ENCODE peak calls at places on chromosomes 7 and 10, in five cellular contexts. S is SK-N-SH, F is A549, P is HepG2, A is K562. W is an unnamed sample.

GRCh38 chr7:141231018-141231792 is 157.3 kb downstream of the TMEM178B start:
- DNase-seq in S (peak; percentile 72), F (peak; percentile 19), P (peak; percentile 28), A (peak; percentile 30), W (no peak)

GRCh38 chr10:120983721-120984120 is 132.6 kb downstream of the WDR11 start:
- DNase-seq in S (no peak), F (no peak), P (no peak), A (no peak), W (no peak)

GRCh38 chr7:8549043-8549442 is 115.6 kb downstream of the NXPH1 start:
- DNase-seq in S (no peak), F (no peak), P (no peak), A (no peak), W (no peak)

GRCh38 chr10:29980084-29980483 is 79.3 kb downstream of the JCAD start:
- DNase-seq in S (no peak), F (no peak), P (no peak), A (no peak), W (no peak)

GRCh38 chr10:79490400-79491081 is 21.8 kb upstream of the EIF5AL1 start:
- DNase-seq in S (no peak), F (no peak), P (no peak), A (no peak), W (no peak)

GRCh38 chr10:74118794-74119193 is 31.8 kb downstream of the AP3M1 start:
- DNase-seq in S (no peak), F (peak; percentile 21), P (no peak), A (no peak), W (no peak)

GRCh38 chr10:60967854-60968484 is 24.0 kb upstream of the RHOBTB1 start:
- DNase-seq in S (no peak), F (no peak), P (no peak), A (peak; percentile 58), W (no peak)

GRCh38 chr10:90326498-90327267 is 531.2 kb downstream of the HTR7 start:
- DNase-seq in S (no peak), F (no peak), P (no peak), A (no peak), W (no peak)

GRCh38 chr7:148238926-148239325 is 351.6 kb upstream of the C7orf33 start:
- DNase-seq in S (no peak), F (no peak), P (no peak), A (no peak), W (no peak)

GRCh38 chr10:96699613-96700012 is 20.7 kb downstream of the PIK3AP1 start:
- DNase-seq in S (no peak), F (no peak), P (no peak), A (no peak), W (no peak)

GRCh38 chr10:22852712-22853353 is 75.0 kb upstream of the ARMC3 start:
- DNase-seq in S (no peak), F (no peak), P (peak; percentile 72), A (peak; percentile 23), W (no peak)

GRCh38 chr7:133843341-133843740 is 283.8 kb upstream of the LRGUK start:
- DNase-seq in S (no peak), F (no peak), P (no peak), A (no peak), W (no peak)

GRCh38 chr7:90383879-90384278 is 19.4 kb upstream of the CLDN12 start:
- DNase-seq in S (no peak), F (no peak), P (no peak), A (no peak), W (no peak)

GRCh38 chr10:30000802-30001571 is 58.4 kb downstream of the JCAD start:
- DNase-seq in S (no peak), F (no peak), P (peak; percentile 51), A (no peak), W (no peak)

GRCh38 chr10:59942556-59942955 is 36.2 kb upstream of the CCDC6 start:
- DNase-seq in S (no peak), F (no peak), P (no peak), A (no peak), W (no peak)

GRCh38 chr10:4345842-4346241 is 480.2 kb upstream of the AKR1E2 start:
- DNase-seq in S (no peak), F (no peak), P (no peak), A (no peak), W (no peak)

GRCh38 chr7:72925546-72926120 is 738 bp downstream of the POM121 start:
- DNase-seq in S (peak; percentile 64), F (no peak), P (no peak), A (no peak), W (no peak)

GRCh38 chr10:107340345-107340744 is 175.8 kb upstream of the SORCS1 start:
- DNase-seq in S (no peak), F (no peak), P (no peak), A (no peak), W (no peak)

GRCh38 chr10:23063387-23064287 is 31.7 kb upstream of the MSRB2 start:
- DNase-seq in S (no peak), F (no peak), P (no peak), A (peak; percentile 76), W (no peak)

GRCh38 chr10:124220971-124221355 is 127.6 kb upstream of the CHST15 start:
- DNase-seq in S (peak; percentile 29), F (no peak), P (no peak), A (no peak), W (no peak)

GRCh38 chr10:31832261-31832660 is 96.4 kb downstream of the ARHGAP12 start:
- DNase-seq in S (peak; percentile 30), F (no peak), P (no peak), A (no peak), W (no peak)

GRCh38 chr7:149229526-149229925 is 9.9 kb upstream of the ZNF212 start:
- DNase-seq in S (no peak), F (no peak), P (no peak), A (no peak), W (no peak)

GRCh38 chr10:88979153-88979562 is 11.4 kb upstream of the FAS start:
- DNase-seq in S (no peak), F (no peak), P (no peak), A (peak; percentile 25), W (no peak)

GRCh38 chr10:110432084-110432483 is 65.6 kb upstream of the DUSP5 start:
- DNase-seq in S (no peak), F (no peak), P (no peak), A (no peak), W (no peak)

GRCh38 chr10:97608991-97609561 is 19.6 kb downstream of the C10orf62 start:
- DNase-seq in S (no peak), F (no peak), P (no peak), A (no peak), W (no peak)

GRCh38 chr7:157151626-157152339 is 13.1 kb downstream of the UBE3C start:
- DNase-seq in S (no peak), F (no peak), P (no peak), A (no peak), W (no peak)

GRCh38 chr7:72048420-72048819 is 363.7 kb downstream of the CALN1 start:
- DNase-seq in S (no peak), F (no peak), P (no peak), A (no peak), W (no peak)

GRCh38 chr10:6601224-6601805 is 21.2 kb upstream of the PRKCQ start:
- DNase-seq in S (no peak), F (no peak), P (no peak), A (no peak), W (no peak)

GRCh38 chr7:2037301-2037804 is 195.4 kb downstream of the MAD1L1 start:
- DNase-seq in S (peak; percentile 10), F (no peak), P (no peak), A (no peak), W (no peak)

GRCh38 chr10:70967591-70968588 is 79.5 kb upstream of the PCBD1 start:
- DNase-seq in S (no peak), F (no peak), P (no peak), A (peak; percentile 8), W (no peak)

GRCh38 chr10:29277296-29277695 is 11.6 kb upstream of the LYZL1 start:
- DNase-seq in S (peak; percentile 22), F (no peak), P (no peak), A (no peak), W (no peak)

GRCh38 chr10:37680243-37680683 is 177.1 kb downstream of the ZNF248 start:
- DNase-seq in S (no peak), F (no peak), P (no peak), A (peak; percentile 10), W (no peak)

GRCh38 chr10:70191906-70192305 is 21.6 kb upstream of the SAR1A start:
- DNase-seq in S (no peak), F (no peak), P (no peak), A (no peak), W (no peak)

GRCh38 chr7:131231381-131232220 is 96.1 kb upstream of the MKLN1 start:
- DNase-seq in S (no peak), F (no peak), P (no peak), A (no peak), W (peak; percentile 82)

GRCh38 chr10:78033623-78034470 is at the start of gene RPS24:
- DNase-seq in S (peak; percentile 95), F (peak; percentile 95), P (peak; percentile 94), A (peak; percentile 100), W (peak; percentile 89)
- TF ChIP-seq EP300 in S (no peak), F (no peak), P (no peak), A (peak; percentile 1), W (no peak)

GRCh38 chr7:103031781-103032180 is 42.8 kb downstream of the FBXL13 start:
- DNase-seq in S (no peak), F (no peak), P (no peak), A (no peak), W (no peak)
- TF ChIP-seq REST in S (no peak), F (no peak), P (no peak), A (no peak), W (no peak)

DNA sequence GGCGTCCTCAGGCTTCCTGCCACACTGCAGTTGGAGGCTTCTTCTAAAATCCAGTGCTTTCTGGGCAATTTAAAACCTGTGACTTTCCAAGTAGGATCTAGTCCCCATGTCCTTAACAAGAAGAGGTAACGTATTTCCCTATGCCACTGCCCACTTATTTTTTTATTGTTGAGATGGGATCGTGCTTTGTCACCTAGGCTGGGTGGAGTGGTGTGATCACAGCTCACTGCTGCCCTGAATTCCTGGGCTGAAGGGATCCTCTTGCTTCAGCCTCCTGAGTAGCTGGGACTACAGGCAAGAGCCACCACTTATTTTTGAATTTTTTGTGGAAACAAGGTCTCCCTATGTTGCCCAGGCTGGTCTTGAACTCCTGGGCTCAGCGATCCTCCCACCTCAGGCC is 63.4 kb downstream of the DAGLB start:
- DNase-seq in S (no peak), F (no peak), P (no peak), A (no peak), W (no peak)
- TF ChIP-seq EP300 in S (no peak), F (no peak), P (no peak), A (no peak), W (no peak)

DNA sequence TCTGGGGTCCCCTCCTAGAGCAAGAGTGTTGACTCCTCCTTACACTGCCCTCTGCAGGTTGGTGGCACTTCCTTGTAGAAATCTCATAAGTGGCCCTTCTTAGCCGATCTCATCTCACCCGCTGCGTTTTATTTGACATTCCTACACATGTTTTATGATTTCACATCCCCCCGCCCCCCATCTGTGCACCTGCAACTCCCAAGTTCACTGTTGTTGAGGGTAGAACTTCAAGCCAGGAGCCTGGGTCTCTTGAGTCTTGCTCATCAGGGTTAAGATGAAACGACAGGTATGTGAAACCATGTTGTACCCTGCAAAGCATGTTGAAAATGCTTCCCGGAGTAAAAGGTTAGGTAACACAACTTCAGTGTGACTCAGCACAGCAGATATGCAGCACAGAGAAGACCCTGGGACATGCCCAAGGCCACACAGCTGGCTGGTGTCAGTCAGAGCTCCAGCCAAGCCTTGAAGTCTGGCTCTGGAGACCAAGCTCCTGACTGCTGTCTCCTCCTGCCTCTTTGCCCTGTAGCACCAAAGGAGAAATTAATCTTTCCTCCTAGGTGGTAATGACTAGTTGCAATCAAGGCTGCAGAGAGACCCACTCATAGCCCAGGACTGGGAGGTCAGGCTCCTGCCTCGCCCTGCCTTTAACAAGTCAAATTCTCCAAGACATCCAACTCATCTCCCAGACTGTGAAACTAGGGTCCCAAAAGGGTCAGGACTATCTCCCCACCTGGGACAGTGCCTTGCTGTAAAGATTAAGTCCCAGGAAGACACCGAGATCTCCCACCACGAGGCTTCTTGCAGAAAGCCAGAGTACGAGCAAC is 171.0 kb downstream of the PRKAG2 start:
- DNase-seq in S (peak; percentile 85), F (peak; percentile 81), P (peak; percentile 30), A (peak; percentile 53), W (no peak)
- TF ChIP-seq REST in S (no peak), F (no peak), P (no peak), A (no peak), W (no peak)